ENCODE peak calls at places on chromosomes 6 and 20, in nine cellular contexts. G, B, K, E, S, Z, L, T and N are unnamed samples. For H3K4me1, the result is how much of the 10 kb centered on the place peaks cover.

GRCh38 chr20:32521780-32522524 is 63.2 kb downstream of the NOL4L start:
- DNase-seq in G (peak), B (peak), K (peak), E (peak), S (peak), Z (peak), L (peak), T (peak), N (peak)

GRCh38 chr20:14710941-14711340 is 373.5 kb upstream of the FLRT3 start:
- DNase-seq in G (no peak), B (no peak), K (no peak), E (no peak), S (no peak), Z (no peak), L (no peak), T (no peak), N (no peak)

GRCh38 chr6:170210026-170210390 is 80.9 kb downstream of the DLL1 start:
- DNase-seq in G (no peak), B (no peak), K (no peak), E (no peak), S (peak), Z (peak), L (no peak), T (no peak), N (no peak)

GRCh38 chr6:148392611-148393160 is 50.0 kb downstream of the SASH1 start:
- DNase-seq in G (no peak), B (no peak), K (no peak), E (no peak), S (no peak), Z (no peak), L (no peak), T (no peak), N (no peak)

GRCh38 chr6:14239097-14239496 is 121.5 kb downstream of the CD83 start:
- DNase-seq in G (no peak), B (no peak), K (no peak), E (no peak), S (no peak), Z (no peak), L (no peak), T (no peak), N (no peak)

GRCh38 chr20:62197801-62198200 is 15.0 kb downstream of the MTG2 start:
- DNase-seq in G (no peak), B (no peak), K (no peak), E (no peak), S (no peak), Z (no peak), L (peak), T (no peak), N (no peak)

GRCh38 chr6:169811521-169812256 is 60.3 kb downstream of the ERMARD start:
- DNase-seq in G (no peak), B (no peak), K (no peak), E (no peak), S (peak), Z (peak), L (peak), T (no peak), N (no peak)

GRCh38 chr6:13030421-13030820 is 297.9 kb downstream of the TBC1D7 start:
- DNase-seq in G (no peak), B (no peak), K (no peak), E (no peak), S (no peak), Z (no peak), L (no peak), T (no peak), N (no peak)

GRCh38 chr6:79468116-79468515 is 69.1 kb downstream of the LCA5 start:
- DNase-seq in G (peak), B (no peak), K (no peak), E (no peak), S (no peak), Z (no peak), L (no peak), T (no peak), N (no peak)

GRCh38 chr6:16292432-16292831 is 54.0 kb downstream of the GMPR start:
- DNase-seq in G (no peak), B (no peak), K (no peak), E (no peak), S (no peak), Z (no peak), L (no peak), T (no peak), N (no peak)

GRCh38 chr6:51339728-51340127 is 521.1 kb downstream of the TFAP2B start:
- DNase-seq in G (no peak), B (no peak), K (no peak), E (no peak), S (no peak), Z (no peak), L (no peak), T (no peak), N (peak)

GRCh38 chr20:54290636-54291035 is 82.7 kb downstream of the PFDN4 start:
- DNase-seq in G (no peak), B (no peak), K (no peak), E (no peak), S (no peak), Z (no peak), L (no peak), T (no peak), N (no peak)

GRCh38 chr6:4804095-4804494 is 27.9 kb downstream of the CDYL start:
- DNase-seq in G (peak), B (no peak), K (peak), E (no peak), S (no peak), Z (peak), L (no peak), T (no peak), N (no peak)

GRCh38 chr6:157813757-157814455 is 9.1 kb upstream of the SNX9 start:
- DNase-seq in G (peak), B (no peak), K (no peak), E (peak), S (no peak), Z (no peak), L (no peak), T (no peak), N (no peak)

GRCh38 chr6:8619853-8620252 is 184.5 kb upstream of the SLC35B3 start:
- DNase-seq in G (no peak), B (no peak), K (no peak), E (no peak), S (no peak), Z (no peak), L (no peak), T (no peak), N (no peak)

GRCh38 chr6:71038966-71039365 is 82.1 kb upstream of the B3GAT2 start:
- DNase-seq in G (no peak), B (no peak), K (no peak), E (no peak), S (no peak), Z (no peak), L (no peak), T (no peak), N (no peak)

GRCh38 chr20:50692553-50692933 is 1.2 kb upstream of the RIPOR3 start:
- DNase-seq in G (no peak), B (no peak), K (no peak), E (no peak), S (no peak), Z (no peak), L (no peak), T (no peak), N (no peak)

GRCh38 chr20:11807070-11807741 is 110.5 kb upstream of the BTBD3 start:
- DNase-seq in G (peak), B (no peak), K (peak), E (peak), S (no peak), Z (no peak), L (no peak), T (no peak), N (no peak)

GRCh38 chr6:38933426-38933825 is 115.2 kb upstream of the GLP1R start:
- DNase-seq in G (peak), B (no peak), K (peak), E (peak), S (no peak), Z (no peak), L (no peak), T (no peak), N (no peak)

GRCh38 chr20:38198238-38198861 is 33.3 kb upstream of the TGM2 start:
- DNase-seq in G (peak), B (no peak), K (no peak), E (no peak), S (no peak), Z (no peak), L (no peak), T (no peak), N (peak)

GRCh38 chr6:139277161-139277560 is 14.6 kb downstream of the TXLNB start:
- DNase-seq in G (no peak), B (peak), K (no peak), E (peak), S (no peak), Z (no peak), L (no peak), T (no peak), N (no peak)

GRCh38 chr6:111361648-111362047 is 121.4 kb downstream of the REV3L start:
- DNase-seq in G (peak), B (peak), K (peak), E (peak), S (no peak), Z (peak), L (no peak), T (no peak), N (peak)

GRCh38 chr6:26126394-26127221 is 39.4 kb downstream of the HFE start:
- DNase-seq in G (no peak), B (no peak), K (no peak), E (no peak), S (no peak), Z (no peak), L (no peak), T (no peak), N (no peak)

GRCh38 chr20:58137651-58138265 is 90.7 kb downstream of the ANKRD60 start:
- DNase-seq in G (no peak), B (no peak), K (no peak), E (no peak), S (no peak), Z (no peak), L (no peak), T (no peak), N (no peak)

GRCh38 chr6:170279426-170279825 is 11.5 kb downstream of the DLL1 start:
- DNase-seq in G (no peak), B (no peak), K (no peak), E (no peak), S (no peak), Z (no peak), L (no peak), T (no peak), N (no peak)

GRCh38 chr6:146169872-146170271 is 141.0 kb downstream of the GRM1 start:
- DNase-seq in G (no peak), B (no peak), K (no peak), E (no peak), S (no peak), Z (no peak), L (no peak), T (no peak), N (no peak)

GRCh38 chr6:36249010-36249409 is 20.9 kb upstream of the PNPLA1 start:
- DNase-seq in G (peak), B (no peak), K (no peak), E (peak), S (no peak), Z (no peak), L (no peak), T (no peak), N (no peak)

GRCh38 chr6:40342674-40343230 is 244.4 kb downstream of the LRFN2 start:
- DNase-seq in G (no peak), B (no peak), K (no peak), E (no peak), S (no peak), Z (no peak), L (no peak), T (no peak), N (no peak)

GRCh38 chr6:168045706-168046620 is 33.0 kb downstream of the FRMD1 start:
- DNase-seq in G (no peak), B (no peak), K (no peak), E (no peak), S (no peak), Z (no peak), L (peak), T (no peak), N (no peak)

GRCh38 chr6:42381850-42382249 is 69.9 kb downstream of the TRERF1 start:
- DNase-seq in G (no peak), B (no peak), K (no peak), E (no peak), S (no peak), Z (no peak), L (no peak), T (no peak), N (no peak)
- H3K4me1 ChIP-seq in G (under half), B (under half), K (under half), E (under half), S (under half), Z (under half), L (under half), T (under half), N (under half)

GRCh38 chr6:149855741-149856140 is 8.4 kb downstream of the LRP11 start:
- DNase-seq in G (no peak), B (no peak), K (no peak), E (peak), S (no peak), Z (no peak), L (no peak), T (no peak), N (no peak)

GRCh38 chr6:149852881-149853280 is 11.3 kb downstream of the LRP11 start:
- DNase-seq in G (no peak), B (no peak), K (no peak), E (peak), S (no peak), Z (no peak), L (no peak), T (no peak), N (no peak)

GRCh38 chr6:149854532-149854931 is 9.6 kb downstream of the LRP11 start:
- DNase-seq in G (no peak), B (peak), K (peak), E (no peak), S (peak), Z (no peak), L (no peak), T (no peak), N (no peak)

GRCh38 chr6:149856256-149856994 is 7.7 kb downstream of the LRP11 start:
- DNase-seq in G (peak), B (no peak), K (no peak), E (peak), S (no peak), Z (no peak), L (no peak), T (no peak), N (no peak)

DNA sequence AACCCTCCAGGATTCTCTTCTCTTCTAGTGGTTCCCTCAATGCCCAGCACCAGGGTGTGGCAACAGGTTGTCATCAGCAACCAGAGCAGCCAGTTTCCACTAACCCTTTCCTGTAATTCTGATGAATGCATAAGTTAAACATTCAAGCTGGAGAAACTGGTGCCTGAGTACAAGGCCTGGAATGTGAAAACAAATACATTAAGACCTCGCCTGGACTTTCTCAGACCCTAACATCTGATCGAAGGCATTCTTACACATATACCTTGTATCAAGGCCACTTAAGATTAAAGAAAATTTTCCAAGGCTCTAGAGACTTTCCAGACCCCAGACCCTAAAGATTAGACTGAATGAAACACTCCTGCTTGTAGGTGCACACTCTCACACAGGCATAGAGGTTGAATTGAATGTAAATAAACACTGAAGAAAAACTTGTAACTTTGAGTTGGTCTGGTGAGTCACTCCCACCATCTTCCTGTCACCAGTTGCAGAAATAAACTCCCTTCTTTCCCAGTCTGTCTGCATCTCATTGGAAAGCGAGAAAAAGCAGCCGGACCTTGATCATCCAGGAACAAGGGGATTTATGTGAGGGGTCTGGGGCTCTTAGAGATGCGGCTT is 9.0 kb downstream of the LRP11 start:
- DNase-seq in G (peak), B (no peak), K (peak), E (peak), S (no peak), Z (peak), L (no peak), T (no peak), N (peak)
- H3K4me3 ChIP-seq in G (no peak), B (no peak), K (peak), E (peak), S (no peak), Z (no peak), L (no peak), T (no peak), N (no peak)

DNA sequence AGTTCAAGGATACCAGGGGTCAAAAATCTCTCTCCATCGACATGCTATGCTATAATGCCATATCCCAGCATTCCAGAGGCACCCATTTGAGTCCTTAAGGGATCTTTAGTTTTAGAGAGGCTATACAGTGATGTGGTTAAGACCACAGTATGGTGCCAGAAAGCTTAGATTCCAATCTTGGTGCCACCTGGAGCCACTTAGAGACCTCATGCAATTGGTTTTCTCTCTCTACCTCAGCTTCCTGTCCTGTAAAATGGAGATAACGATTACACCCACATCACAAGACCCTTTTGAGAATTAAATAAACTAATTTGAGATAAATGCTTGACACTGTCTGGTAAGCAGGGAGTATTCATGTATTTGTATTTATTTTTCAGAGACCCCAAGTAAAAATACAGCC is 39.0 kb downstream of the PLAGL1 start:
- DNase-seq in G (no peak), B (no peak), K (no peak), E (no peak), S (no peak), Z (no peak), L (no peak), T (no peak), N (no peak)
- H3K4me1 ChIP-seq in G (under half), B (under half), K (under half), E (under half), S (under half), Z (under half), L (under half), T (under half), N (under half)

DNA sequence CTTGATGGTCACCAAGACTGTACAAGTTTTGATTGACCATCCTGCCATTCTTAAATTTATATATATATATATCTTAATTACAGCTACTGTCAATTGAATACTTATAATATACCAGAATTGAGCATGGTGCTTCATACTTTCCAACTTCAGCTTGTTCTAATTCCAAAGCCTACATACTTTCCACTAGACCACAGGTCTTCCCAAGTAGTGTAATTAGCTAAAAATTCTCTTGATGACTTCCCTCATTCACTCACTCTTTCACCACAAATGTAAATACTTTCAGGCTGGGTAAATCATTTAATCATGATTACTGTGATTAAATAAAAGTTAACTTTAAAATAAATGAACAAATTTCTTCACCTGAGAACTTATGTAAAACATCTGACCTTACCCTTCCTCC is 3.4 kb downstream of the ASF1A start:
- DNase-seq in G (no peak), B (no peak), K (no peak), E (no peak), S (no peak), Z (no peak), L (no peak), T (no peak), N (no peak)
- H3K4me3 ChIP-seq in G (no peak), B (no peak), K (no peak), E (no peak), S (no peak), Z (no peak), L (no peak), T (no peak), N (no peak)

DNA sequence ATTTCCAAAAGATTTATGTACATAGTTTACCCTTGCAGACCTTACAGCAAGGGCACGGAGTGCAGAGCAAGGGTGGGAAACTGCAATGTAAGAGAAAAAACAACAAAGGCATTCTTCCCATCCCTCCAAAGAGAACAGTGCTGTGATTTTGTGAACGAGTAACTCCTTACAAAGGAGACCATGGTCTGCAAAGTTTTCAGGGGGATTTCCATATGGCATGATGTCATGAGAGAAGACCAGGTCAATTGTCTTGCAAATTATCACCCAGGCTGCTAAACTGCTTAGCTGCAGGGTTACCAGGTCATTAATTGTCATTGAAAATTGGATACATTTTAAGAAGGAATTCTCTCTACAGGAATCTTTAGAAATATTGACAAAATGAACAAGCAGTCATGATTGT is 58.3 kb downstream of the LAMP5 start:
- DNase-seq in G (no peak), B (no peak), K (no peak), E (no peak), S (no peak), Z (no peak), L (no peak), T (no peak), N (no peak)
- H3K4me1 ChIP-seq in G (under half), B (under half), K (under half), E (under half), S (under half), Z (under half), L (under half), T (under half), N (under half)